ENCODE peak calls at places on chromosomes 11 and 22, in four cellular contexts. I is fibroblast of pulmonary artery, O is lower lobe of right lung, T is AG04450. A is an unnamed sample.

GRCh38 chr11:14089690-14090462 is 127.4 kb downstream of the SPON1 start:
- DNase-seq in I (no peak), O (no peak), T (no peak), A (no peak)

GRCh38 chr11:1870721-1871466 is 18.0 kb downstream of the LSP1 start:
- DNase-seq in I (no peak), O (peak; percentile 74), T (no peak), A (peak; percentile 25)

GRCh38 chr11:128283445-128283844 is 303.9 kb downstream of the ETS1 start:
- DNase-seq in I (peak; percentile 61), O (no peak), T (peak; percentile 27), A (peak; percentile 33)

GRCh38 chr11:68666854-68667253 is 17.5 kb upstream of the GAL start:
- DNase-seq in I (no peak), O (no peak), T (no peak), A (no peak)

GRCh38 chr11:94194712-94195111 is 66.1 kb downstream of the PANX1 start:
- DNase-seq in I (no peak), O (no peak), T (no peak), A (no peak)

GRCh38 chr22:21587803-21588611 is 20.5 kb downstream of the UBE2L3 start:
- DNase-seq in I (peak; percentile 34), O (no peak), T (peak; percentile 45), A (peak; percentile 76)

GRCh38 chr22:28917747-28918543 is 34.6 kb downstream of the ZNRF3 start:
- DNase-seq in I (peak; percentile 30), O (no peak), T (no peak), A (peak; percentile 44)

GRCh38 chr22:20494978-20495860 is at the start of gene KLHL22:
- DNase-seq in I (no peak), O (peak; percentile 68), T (no peak), A (peak; percentile 33)

GRCh38 chr11:128582496-128583366 is 4.6 kb downstream of the ETS1 start:
- DNase-seq in I (peak; percentile 93), O (no peak), T (peak; percentile 89), A (peak; percentile 90)

GRCh38 chr22:19634206-19634536 is 80.1 kb upstream of the SEPTIN5 start:
- DNase-seq in I (no peak), O (no peak), T (no peak), A (no peak)

GRCh38 chr11:86126862-86127261 is 58.0 kb upstream of the PICALM start:
- DNase-seq in I (no peak), O (no peak), T (no peak), A (no peak)

GRCh38 chr11:6647282-6647679 is 8.3 kb downstream of the DCHS1 start:
- DNase-seq in I (peak; percentile 52), O (no peak), T (no peak), A (peak; percentile 57)

GRCh38 chr22:39518996-39519680 is 1.2 kb upstream of the ATF4 start:
- DNase-seq in I (peak; percentile 51), O (peak; percentile 55), T (no peak), A (peak; percentile 53)

GRCh38 chr22:17159504-17159951 is 451 bp upstream of the HDHD5 start:
- DNase-seq in I (peak; percentile 38), O (no peak), T (no peak), A (peak; percentile 40)

GRCh38 chr11:41983458-41983857 is 524.0 kb upstream of the LRRC4C start:
- DNase-seq in I (peak; percentile 4), O (no peak), T (no peak), A (no peak)

GRCh38 chr11:62069374-62069773 is 54.4 kb upstream of the INCENP start:
- DNase-seq in I (no peak), O (no peak), T (no peak), A (no peak)

GRCh38 chr11:111759375-111759774 is 6.8 kb downstream of the PPP2R1B start:
- DNase-seq in I (peak; percentile 38), O (no peak), T (no peak), A (no peak)

GRCh38 chr22:36362819-36363377 is 24.9 kb downstream of the MYH9 start:
- DNase-seq in I (no peak), O (no peak), T (no peak), A (no peak)

GRCh38 chr22:24926849-24927579 is 19.5 kb downstream of the LHFPL7 start:
- DNase-seq in I (peak; percentile 78), O (no peak), T (no peak), A (peak; percentile 36)

GRCh38 chr11:81907996-81908395 is 825.7 kb downstream of the FAM181B start:
- DNase-seq in I (no peak), O (no peak), T (no peak), A (peak; percentile 4)

GRCh38 chr11:97610854-97611253 is 1221.0 kb downstream of the JRKL start:
- DNase-seq in I (no peak), O (no peak), T (no peak), A (no peak)

GRCh38 chr11:2576536-2576935 is 123.3 kb downstream of the KCNQ1OT1 start:
- DNase-seq in I (no peak), O (peak; percentile 20), T (no peak), A (no peak)

GRCh38 chr11:12086271-12087074 is 23.9 kb upstream of the MICAL2 start:
- DNase-seq in I (peak; percentile 94), O (no peak), T (peak; percentile 89), A (peak; percentile 92)
- H3K4me3 ChIP-seq in I (peak overlapping the region; percentile 36), O (no peak overlapping the region), T (peak overlapping the region; percentile 50), A (peak overlapping the region; percentile 48)

GRCh38 chr11:65436412-65437032 is 13.9 kb downstream of the NEAT1 start:
- DNase-seq in I (peak; percentile 53), O (no peak), T (no peak), A (peak; percentile 65)

GRCh38 chr11:65437436-65438227 is 15.0 kb downstream of the NEAT1 start:
- DNase-seq in I (peak; percentile 50), O (no peak), T (no peak), A (peak; percentile 56)

GRCh38 chr11:65440831-65441499 is 18.4 kb downstream of the NEAT1 start:
- DNase-seq in I (peak; percentile 46), O (no peak), T (no peak), A (peak; percentile 65)

GRCh38 chr11:65439331-65440181 is 17.0 kb downstream of the NEAT1 start:
- DNase-seq in I (peak; percentile 49), O (no peak), T (no peak), A (peak; percentile 56)

GRCh38 chr11:65438257-65439151 is 15.9 kb downstream of the NEAT1 start:
- DNase-seq in I (peak; percentile 39), O (no peak), T (no peak), A (peak; percentile 54)
- H3K4me3 ChIP-seq in I (no peak overlapping the region), O (no peak overlapping the region), T (no peak overlapping the region), A (peak overlapping the region; percentile 46)

DNA sequence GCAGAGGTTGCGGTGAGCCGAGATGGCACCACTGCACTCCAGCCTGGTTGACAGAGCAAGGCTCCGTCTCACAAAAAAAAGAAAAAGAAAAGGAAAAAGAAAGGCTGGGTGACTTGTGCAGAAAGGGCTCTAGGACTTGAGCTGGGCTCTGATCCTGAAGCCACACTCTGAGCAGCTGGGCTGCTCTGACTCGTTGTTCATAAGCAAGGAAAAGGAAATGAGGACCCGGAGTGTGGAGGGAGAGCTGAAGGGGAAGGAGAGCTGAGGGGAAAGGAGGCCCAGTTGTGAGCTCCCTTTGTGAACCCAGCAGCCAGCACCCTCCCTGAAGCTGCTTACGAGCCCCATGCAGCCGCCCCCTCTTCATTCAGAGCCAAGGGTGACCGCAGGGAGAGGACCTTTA is 12.4 kb upstream of the SH3BP1 start:
- DNase-seq in I (no peak), O (no peak), T (no peak), A (no peak)
- H3K4me3 ChIP-seq in I (no peak overlapping the region), O (no peak overlapping the region), T (no peak overlapping the region), A (no peak overlapping the region)

GRCh38 chr11:72317982-72318381 is 74.0 kb upstream of the PHOX2A start:
- DNase-seq in I (no peak), O (no peak), T (no peak), A (no peak)
- H3K4me3 ChIP-seq in I (no peak overlapping the region), O (no peak overlapping the region), T (no peak overlapping the region), A (no peak overlapping the region)

GRCh38 chr11:59141191-59141590 is 1.5 kb upstream of the FAM111A start:
- DNase-seq in I (no peak), O (no peak), T (no peak), A (no peak)
- H3K4me3 ChIP-seq in I (no peak overlapping the region), O (no peak overlapping the region), T (no peak overlapping the region), A (no peak overlapping the region)

GRCh38 chr11:65639623-65640482 is 2.0 kb downstream of the SIPA1 start:
- DNase-seq in I (no peak), O (peak; percentile 72), T (no peak), A (no peak)
- H3K4me3 ChIP-seq in I (no peak overlapping the region), O (peak overlapping the region; percentile 95), T (no peak overlapping the region), A (no peak overlapping the region)

A was measured in fibroblast of the aortic adventitia.